ENCODE peak calls at places on chromosome 12, in eight cellular contexts. One of them, this sample, is unnamed.
A peak's percentile ranks its signal among the peaks of the same experiment; 100 is the strongest.

GRCh38 chr12:105279460-105280056 is 43.6 kb upstream of the APPL2 start:
- DNase-seq in heart left ventricle: no peak
- DNase-seq in neural progenitor cell: peak; percentile 58
- DNase-seq in GM12878: no peak
- DNase-seq in transverse colon: peak; percentile 25
- DNase-seq in hepatocyte: peak; percentile 30
- DNase-seq in ovary: no peak
- DNase-seq in adrenal gland: no peak
- DNase-seq in this sample: no peak

GRCh38 chr12:62196146-62196545 is 64.1 kb upstream of the USP15 start:
- DNase-seq in neural progenitor cell: no peak
- DNase-seq in hepatocyte: no peak
- DNase-seq in ovary: no peak
- DNase-seq in adrenal gland: no peak
- DNase-seq in transverse colon: no peak
- DNase-seq in heart left ventricle: no peak
- DNase-seq in GM12878: no peak
- DNase-seq in this sample: no peak

GRCh38 chr12:953776-954175 is 4.3 kb upstream of the RAD52 start:
- DNase-seq in adrenal gland: no peak
- DNase-seq in transverse colon: no peak
- DNase-seq in neural progenitor cell: no peak
- DNase-seq in hepatocyte: no peak
- DNase-seq in ovary: no peak
- DNase-seq in GM12878: no peak
- DNase-seq in heart left ventricle: no peak
- DNase-seq in this sample: no peak

GRCh38 chr12:53223391-53224267 is 8.4 kb downstream of the RARG start:
- DNase-seq in GM12878: no peak
- DNase-seq in adrenal gland: no peak
- DNase-seq in ovary: peak; percentile 56
- DNase-seq in transverse colon: no peak
- DNase-seq in hepatocyte: peak; percentile 80
- DNase-seq in heart left ventricle: peak; percentile 71
- DNase-seq in neural progenitor cell: peak; percentile 50
- DNase-seq in this sample: peak; percentile 42

GRCh38 chr12:50275545-50275944 is 7.8 kb downstream of the LIMA1 start:
- DNase-seq in transverse colon: peak; percentile 86
- DNase-seq in neural progenitor cell: no peak
- DNase-seq in adrenal gland: peak; percentile 56
- DNase-seq in ovary: no peak
- DNase-seq in heart left ventricle: peak; percentile 50
- DNase-seq in hepatocyte: no peak
- DNase-seq in GM12878: no peak
- DNase-seq in this sample: no peak

GRCh38 chr12:69540606-69541386 is 44.5 kb upstream of the CCT2 start:
- DNase-seq in ovary: no peak
- DNase-seq in GM12878: no peak
- DNase-seq in heart left ventricle: no peak
- DNase-seq in hepatocyte: no peak
- DNase-seq in adrenal gland: no peak
- DNase-seq in transverse colon: no peak
- DNase-seq in neural progenitor cell: no peak
- DNase-seq in this sample: no peak

GRCh38 chr12:6361834-6362233 is 13.5 kb downstream of the SCNN1A start:
- DNase-seq in adrenal gland: peak; percentile 53
- DNase-seq in neural progenitor cell: no peak
- DNase-seq in ovary: no peak
- DNase-seq in hepatocyte: no peak
- DNase-seq in heart left ventricle: peak; percentile 65
- DNase-seq in GM12878: no peak
- DNase-seq in transverse colon: peak; percentile 84
- DNase-seq in this sample: peak; percentile 91

GRCh38 chr12:67981236-67982164 is 7.7 kb upstream of the IFNG-AS1 start:
- DNase-seq in GM12878: no peak
- DNase-seq in ovary: no peak
- DNase-seq in adrenal gland: peak; percentile 63
- DNase-seq in neural progenitor cell: no peak
- DNase-seq in heart left ventricle: no peak
- DNase-seq in hepatocyte: no peak
- DNase-seq in transverse colon: no peak
- DNase-seq in this sample: no peak

GRCh38 chr12:31899136-31899535 is 60.1 kb upstream of the RESF1 start:
- DNase-seq in neural progenitor cell: no peak
- DNase-seq in ovary: no peak
- DNase-seq in hepatocyte: no peak
- DNase-seq in GM12878: no peak
- DNase-seq in transverse colon: no peak
- DNase-seq in adrenal gland: no peak
- DNase-seq in heart left ventricle: no peak
- DNase-seq in this sample: no peak

GRCh38 chr12:116459921-116460666 is 99.1 kb upstream of the MAP1LC3B2 start:
- DNase-seq in heart left ventricle: no peak
- DNase-seq in GM12878: no peak
- DNase-seq in neural progenitor cell: no peak
- DNase-seq in adrenal gland: no peak
- DNase-seq in hepatocyte: peak; percentile 32
- DNase-seq in ovary: no peak
- DNase-seq in transverse colon: peak; percentile 9
- DNase-seq in this sample: no peak

GRCh38 chr12:107829271-107829670 is 54.8 kb downstream of the ASCL4 start:
- DNase-seq in neural progenitor cell: no peak
- DNase-seq in adrenal gland: no peak
- DNase-seq in transverse colon: no peak
- DNase-seq in heart left ventricle: no peak
- DNase-seq in GM12878: peak; percentile 33
- DNase-seq in ovary: no peak
- DNase-seq in hepatocyte: no peak
- DNase-seq in this sample: no peak

GRCh38 chr12:3158851-3159465 is 81.8 kb downstream of the TSPAN9 start:
- DNase-seq in neural progenitor cell: no peak
- DNase-seq in GM12878: no peak
- DNase-seq in ovary: peak; percentile 41
- DNase-seq in heart left ventricle: no peak
- DNase-seq in hepatocyte: peak; percentile 68
- DNase-seq in adrenal gland: no peak
- DNase-seq in transverse colon: no peak
- DNase-seq in this sample: no peak

GRCh38 chr12:56212360-56212759 is 9.4 kb downstream of the RNF41 start:
- DNase-seq in neural progenitor cell: no peak
- DNase-seq in adrenal gland: no peak
- DNase-seq in hepatocyte: no peak
- DNase-seq in GM12878: no peak
- DNase-seq in transverse colon: no peak
- DNase-seq in ovary: no peak
- DNase-seq in heart left ventricle: no peak
- DNase-seq in this sample: no peak

GRCh38 chr12:67211029-67211428 is 58.1 kb upstream of the CAND1 start:
- DNase-seq in neural progenitor cell: no peak
- DNase-seq in hepatocyte: no peak
- DNase-seq in adrenal gland: no peak
- DNase-seq in transverse colon: no peak
- DNase-seq in ovary: no peak
- DNase-seq in heart left ventricle: no peak
- DNase-seq in GM12878: no peak
- DNase-seq in this sample: no peak

GRCh38 chr12:17976202-17976601 is 113.8 kb downstream of the RERGL start:
- DNase-seq in hepatocyte: no peak
- DNase-seq in transverse colon: no peak
- DNase-seq in heart left ventricle: no peak
- DNase-seq in GM12878: no peak
- DNase-seq in neural progenitor cell: peak; percentile 70
- DNase-seq in adrenal gland: no peak
- DNase-seq in ovary: no peak
- DNase-seq in this sample: no peak

GRCh38 chr12:80810874-80811273 is 94.2 kb downstream of the MYF5 start:
- DNase-seq in ovary: no peak
- DNase-seq in transverse colon: no peak
- DNase-seq in adrenal gland: no peak
- DNase-seq in hepatocyte: no peak
- DNase-seq in GM12878: no peak
- DNase-seq in heart left ventricle: no peak
- DNase-seq in neural progenitor cell: no peak
- DNase-seq in this sample: no peak

GRCh38 chr12:9906888-9907287 is 25.3 kb downstream of the CLEC2A start:
- DNase-seq in neural progenitor cell: no peak
- DNase-seq in hepatocyte: no peak
- DNase-seq in heart left ventricle: no peak
- DNase-seq in ovary: no peak
- DNase-seq in adrenal gland: no peak
- DNase-seq in transverse colon: peak; percentile 9
- DNase-seq in GM12878: no peak
- DNase-seq in this sample: no peak

GRCh38 chr12:28993720-28994119 is 155.4 kb upstream of the FAR2 start:
- DNase-seq in adrenal gland: no peak
- DNase-seq in ovary: no peak
- DNase-seq in GM12878: no peak
- DNase-seq in neural progenitor cell: peak; percentile 5
- DNase-seq in hepatocyte: peak; percentile 6
- DNase-seq in heart left ventricle: no peak
- DNase-seq in transverse colon: no peak
- DNase-seq in this sample: no peak

GRCh38 chr12:2960432-2960956 is 1.3 kb downstream of the TEAD4 start:
- DNase-seq in transverse colon: no peak
- DNase-seq in neural progenitor cell: peak; percentile 35
- DNase-seq in heart left ventricle: no peak
- DNase-seq in GM12878: no peak
- DNase-seq in ovary: no peak
- DNase-seq in adrenal gland: no peak
- DNase-seq in hepatocyte: peak; percentile 42
- DNase-seq in this sample: no peak

GRCh38 chr12:124764870-124765570 is 98.6 kb downstream of the SCARB1 start:
- DNase-seq in heart left ventricle: no peak
- DNase-seq in transverse colon: no peak
- DNase-seq in ovary: no peak
- DNase-seq in hepatocyte: peak; percentile 43
- DNase-seq in neural progenitor cell: no peak
- DNase-seq in adrenal gland: no peak
- DNase-seq in GM12878: no peak
- DNase-seq in this sample: no peak
- H3K27ac ChIP-seq in heart left ventricle: peak overlapping the region; percentile 71
- H3K27ac ChIP-seq in transverse colon: peak overlapping the region; percentile 83
- H3K27ac ChIP-seq in ovary: peak overlapping the region; percentile 58
- H3K27ac ChIP-seq in hepatocyte: peak overlapping the region; percentile 70
- H3K27ac ChIP-seq in neural progenitor cell: no peak overlapping the region
- H3K27ac ChIP-seq in adrenal gland: no peak overlapping the region
- H3K27ac ChIP-seq in GM12878: no peak overlapping the region
- H3K27ac ChIP-seq in this sample: no peak overlapping the region

DNA sequence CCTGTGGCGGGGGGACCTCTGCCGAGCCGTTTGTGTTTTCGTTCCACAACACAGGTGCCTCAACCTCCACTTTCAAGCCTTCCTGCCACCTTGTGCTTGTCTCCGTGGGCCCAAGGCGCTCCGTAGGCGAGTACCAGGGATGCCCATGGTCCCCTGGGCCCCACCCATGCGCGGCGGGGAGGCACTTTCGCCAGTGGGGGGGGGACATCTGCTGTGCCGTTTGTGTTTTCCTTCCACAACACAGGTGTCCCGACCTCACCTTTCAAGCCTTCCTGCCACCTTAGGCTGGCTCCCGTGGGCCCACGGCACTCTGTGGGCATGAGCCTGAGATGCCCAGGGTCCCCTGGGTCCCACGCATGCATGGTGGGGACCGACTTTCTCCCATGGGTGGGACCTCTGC is 335.9 kb downstream of the ALG10 start:
- DNase-seq in transverse colon: no peak
- DNase-seq in hepatocyte: no peak
- DNase-seq in heart left ventricle: no peak
- DNase-seq in neural progenitor cell: no peak
- DNase-seq in GM12878: no peak
- DNase-seq in adrenal gland: no peak
- DNase-seq in ovary: no peak
- DNase-seq in this sample: no peak
- H3K9me3 ChIP-seq in transverse colon: peaks cover 17% of the 10 kb centered on the region
- H3K9me3 ChIP-seq in hepatocyte: no peaks in the 10 kb centered on the region
- H3K9me3 ChIP-seq in heart left ventricle: peaks cover 20% of the 10 kb centered on the region
- H3K9me3 ChIP-seq in neural progenitor cell: no peaks in the 10 kb centered on the region
- H3K9me3 ChIP-seq in GM12878: no peaks in the 10 kb centered on the region
- H3K9me3 ChIP-seq in adrenal gland: no peaks in the 10 kb centered on the region
- H3K9me3 ChIP-seq in ovary: no peaks in the 10 kb centered on the region
- H3K9me3 ChIP-seq in this sample: no peaks in the 10 kb centered on the region

GRCh38 chr12:19856389-19856788 is 417.1 kb downstream of the AEBP2 start:
- DNase-seq in transverse colon: no peak
- DNase-seq in neural progenitor cell: no peak
- DNase-seq in adrenal gland: no peak
- DNase-seq in heart left ventricle: no peak
- DNase-seq in hepatocyte: peak; percentile 22
- DNase-seq in GM12878: no peak
- DNase-seq in ovary: no peak
- DNase-seq in this sample: no peak
- H3K4me3 ChIP-seq in transverse colon: no peak overlapping the region
- H3K4me3 ChIP-seq in neural progenitor cell: no peak overlapping the region
- H3K4me3 ChIP-seq in adrenal gland: no peak overlapping the region
- H3K4me3 ChIP-seq in heart left ventricle: peak overlapping the region; percentile 20
- H3K4me3 ChIP-seq in hepatocyte: no peak overlapping the region
- H3K4me3 ChIP-seq in GM12878: no peak overlapping the region
- H3K4me3 ChIP-seq in ovary: no peak overlapping the region
- H3K4me3 ChIP-seq in this sample: no peak overlapping the region

DNA sequence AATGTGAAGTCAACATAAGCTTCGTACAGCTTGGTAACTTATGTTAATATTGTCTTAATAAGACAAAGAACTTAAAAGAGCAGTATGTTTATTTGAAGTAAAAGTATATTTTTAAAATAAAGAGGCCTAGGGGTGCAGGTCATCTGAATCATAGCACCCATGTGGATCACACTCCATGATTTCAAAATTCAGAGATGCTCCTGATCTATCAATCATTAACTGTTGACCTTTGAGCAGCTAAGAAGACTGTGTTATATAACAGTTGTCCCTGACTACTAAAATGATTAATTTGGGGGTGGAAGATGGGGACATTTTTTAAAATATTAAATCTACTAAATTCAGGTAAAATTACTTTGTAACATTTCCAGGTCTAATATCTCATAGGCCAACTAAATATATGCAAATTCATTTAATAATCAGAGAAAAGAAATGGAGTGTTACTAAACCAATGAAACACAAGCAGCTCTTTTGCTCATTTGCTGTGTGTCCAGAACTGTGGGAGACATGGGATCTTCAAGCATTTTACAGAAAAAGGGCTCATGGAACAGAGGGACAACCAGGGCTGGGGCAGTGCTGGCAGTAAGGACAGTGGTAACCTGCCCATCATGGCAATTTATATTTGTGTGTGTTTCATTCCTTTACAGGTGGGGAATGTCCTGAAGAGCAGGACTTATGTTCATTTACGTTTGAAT is 120.7 kb upstream of the PCED1B start:
- DNase-seq in GM12878: no peak
- DNase-seq in hepatocyte: no peak
- DNase-seq in neural progenitor cell: no peak
- DNase-seq in transverse colon: no peak
- DNase-seq in heart left ventricle: no peak
- DNase-seq in ovary: no peak
- DNase-seq in adrenal gland: no peak
- DNase-seq in this sample: no peak
- H3K27ac ChIP-seq in GM12878: no peak overlapping the region
- H3K27ac ChIP-seq in hepatocyte: no peak overlapping the region
- H3K27ac ChIP-seq in neural progenitor cell: no peak overlapping the region
- H3K27ac ChIP-seq in transverse colon: no peak overlapping the region
- H3K27ac ChIP-seq in heart left ventricle: no peak overlapping the region
- H3K27ac ChIP-seq in ovary: no peak overlapping the region
- H3K27ac ChIP-seq in adrenal gland: no peak overlapping the region
- H3K27ac ChIP-seq in this sample: peak overlapping the region; percentile 57

GRCh38 chr12:131039551-131039950 is 85.8 kb downstream of the ADGRD1 start:
- DNase-seq in GM12878: no peak
- DNase-seq in neural progenitor cell: no peak
- DNase-seq in hepatocyte: no peak
- DNase-seq in heart left ventricle: no peak
- DNase-seq in ovary: no peak
- DNase-seq in transverse colon: no peak
- DNase-seq in adrenal gland: no peak
- DNase-seq in this sample: peak; percentile 8
- H3K9me3 ChIP-seq in GM12878: no peaks in the 10 kb centered on the region
- H3K9me3 ChIP-seq in neural progenitor cell: no peaks in the 10 kb centered on the region
- H3K9me3 ChIP-seq in hepatocyte: no peaks in the 10 kb centered on the region
- H3K9me3 ChIP-seq in heart left ventricle: no peaks in the 10 kb centered on the region
- H3K9me3 ChIP-seq in ovary: no peaks in the 10 kb centered on the region
- H3K9me3 ChIP-seq in transverse colon: no peaks in the 10 kb centered on the region
- H3K9me3 ChIP-seq in adrenal gland: no peaks in the 10 kb centered on the region
- H3K9me3 ChIP-seq in this sample: no peaks in the 10 kb centered on the region